ENCODE peak calls at places on chromosomes 11 and 22, in nine cellular contexts. O, N, B, G, S, L, V, T and F are unnamed samples.

GRCh38 chr11:75342231-75342918 is 9.1 kb downstream of the ARRB1 start:
- DNase-seq in O (no peak), N (no peak), B (no peak), G (no peak), S (no peak), L (no peak), V (no peak), T (no peak), F (no peak)

GRCh38 chr11:36249271-36249670 is 40.0 kb downstream of the COMMD9 start:
- DNase-seq in O (peak), N (no peak), B (no peak), G (peak), S (no peak), L (no peak), V (peak), T (peak), F (peak)

GRCh38 chr11:65418681-65419459 is 3.7 kb upstream of the NEAT1 start:
- DNase-seq in O (peak), N (peak), B (peak), G (peak), S (peak), L (peak), V (peak), T (peak), F (peak)

GRCh38 chr22:49344196-49344595 is 483.5 kb downstream of the BRD1 start:
- DNase-seq in O (no peak), N (no peak), B (no peak), G (no peak), S (no peak), L (no peak), V (no peak), T (no peak), F (no peak)

GRCh38 chr11:69052343-69053168 is 3.8 kb downstream of the TPCN2 start:
- DNase-seq in O (no peak), N (no peak), B (no peak), G (no peak), S (no peak), L (no peak), V (no peak), T (no peak), F (no peak)

GRCh38 chr11:45995342-45995734 is 72.9 kb downstream of the LARGE2 start:
- DNase-seq in O (no peak), N (no peak), B (no peak), G (no peak), S (no peak), L (no peak), V (no peak), T (no peak), F (no peak)

GRCh38 chr22:42939451-42939881 is 75.5 kb downstream of the PACSIN2 start:
- DNase-seq in O (peak), N (no peak), B (no peak), G (no peak), S (no peak), L (no peak), V (no peak), T (no peak), F (no peak)

GRCh38 chr11:1567052-1567720 is 4.9 kb downstream of the DUSP8 start:
- DNase-seq in O (no peak), N (no peak), B (no peak), G (no peak), S (no peak), L (no peak), V (no peak), T (no peak), F (no peak)

GRCh38 chr11:14584595-14584994 is 59.0 kb upstream of the PDE3B start:
- DNase-seq in O (no peak), N (no peak), B (no peak), G (no peak), S (no peak), L (no peak), V (no peak), T (no peak), F (no peak)

GRCh38 chr11:35103366-35104194 is 35.4 kb upstream of the CD44 start:
- DNase-seq in O (peak), N (no peak), B (no peak), G (peak), S (no peak), L (no peak), V (peak), T (no peak), F (peak)

GRCh38 chr11:68146704-68147474 is 25.7 kb upstream of the CHKA start:
- DNase-seq in O (peak), N (no peak), B (no peak), G (peak), S (peak), L (no peak), V (peak), T (no peak), F (no peak)

GRCh38 chr11:101180481-101180880 is 50.9 kb upstream of the PGR start:
- DNase-seq in O (no peak), N (no peak), B (no peak), G (no peak), S (no peak), L (no peak), V (no peak), T (no peak), F (peak)

DNA sequence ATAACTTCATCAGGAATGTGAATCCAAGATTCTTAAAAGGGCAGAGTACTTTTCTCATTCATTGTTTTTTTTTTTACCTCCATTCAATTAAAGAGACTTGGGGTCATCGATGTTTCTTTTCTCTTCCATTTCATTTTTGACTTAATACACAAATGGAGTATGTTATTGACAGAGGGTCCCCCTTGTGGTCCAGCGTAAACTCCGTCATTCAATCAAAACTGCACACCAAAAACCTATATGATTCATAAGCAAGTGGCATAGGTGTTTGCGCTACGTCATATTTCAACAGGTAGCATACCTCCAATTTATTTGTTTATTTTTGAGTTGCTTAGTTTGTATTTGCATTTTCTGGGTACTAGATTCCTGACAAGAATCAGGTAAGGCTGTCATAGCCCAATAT is 12.7 kb upstream of the FOLH1 start:
- DNase-seq in O (no peak), N (no peak), B (no peak), G (no peak), S (no peak), L (no peak), V (no peak), T (no peak), F (no peak)
- TF ChIP-seq CTCF in O (no peak), N (no peak), B (no peak), G (no peak), S (no peak), L (no peak), V (no peak), T (no peak), F (no peak)

GRCh38 chr22:30803679-30804078 is 109.0 kb downstream of the OSBP2 start:
- DNase-seq in O (no peak), N (no peak), B (no peak), G (no peak), S (no peak), L (no peak), V (no peak), T (no peak), F (peak)

GRCh38 chr22:30809086-30809485 is 114.4 kb downstream of the OSBP2 start:
- DNase-seq in O (peak), N (no peak), B (no peak), G (peak), S (no peak), L (no peak), V (peak), T (no peak), F (no peak)

GRCh38 chr22:30810105-30810504 is 115.4 kb downstream of the OSBP2 start:
- DNase-seq in O (no peak), N (no peak), B (no peak), G (no peak), S (no peak), L (no peak), V (no peak), T (no peak), F (no peak)

GRCh38 chr22:30804626-30805025 is 110.0 kb downstream of the OSBP2 start:
- DNase-seq in O (no peak), N (no peak), B (no peak), G (no peak), S (no peak), L (no peak), V (no peak), T (no peak), F (no peak)

DNA sequence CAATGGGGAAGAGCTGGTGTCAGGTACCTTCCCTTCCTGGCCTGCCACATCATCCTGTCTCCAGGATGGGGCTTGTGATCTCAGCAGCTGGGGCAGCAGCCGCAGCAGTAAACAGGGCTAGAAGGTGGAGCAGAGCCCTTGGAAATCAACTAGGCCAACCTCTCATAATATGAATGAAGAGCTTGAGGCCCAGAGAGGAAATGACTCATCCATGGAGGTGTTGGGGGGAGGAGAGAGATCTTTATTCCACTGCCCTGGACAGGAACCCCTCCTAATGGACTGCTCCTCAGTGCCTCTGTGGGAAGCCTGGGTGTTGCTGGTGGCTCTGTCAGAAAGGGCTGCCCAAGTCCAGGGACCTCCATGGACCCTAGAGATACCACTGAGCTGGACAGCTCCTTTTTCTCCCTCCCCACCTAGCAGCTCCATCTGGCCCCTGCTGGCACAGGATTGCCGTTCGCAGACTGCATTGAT is 111.8 kb downstream of the OSBP2 start:
- DNase-seq in O (peak), N (no peak), B (no peak), G (peak), S (no peak), L (no peak), V (peak), T (peak), F (no peak)
- H3K4me3 ChIP-seq in O (no peak), N (no peak), B (no peak), G (no peak), S (no peak), L (no peak), V (no peak), T (no peak), F (no peak)

DNA sequence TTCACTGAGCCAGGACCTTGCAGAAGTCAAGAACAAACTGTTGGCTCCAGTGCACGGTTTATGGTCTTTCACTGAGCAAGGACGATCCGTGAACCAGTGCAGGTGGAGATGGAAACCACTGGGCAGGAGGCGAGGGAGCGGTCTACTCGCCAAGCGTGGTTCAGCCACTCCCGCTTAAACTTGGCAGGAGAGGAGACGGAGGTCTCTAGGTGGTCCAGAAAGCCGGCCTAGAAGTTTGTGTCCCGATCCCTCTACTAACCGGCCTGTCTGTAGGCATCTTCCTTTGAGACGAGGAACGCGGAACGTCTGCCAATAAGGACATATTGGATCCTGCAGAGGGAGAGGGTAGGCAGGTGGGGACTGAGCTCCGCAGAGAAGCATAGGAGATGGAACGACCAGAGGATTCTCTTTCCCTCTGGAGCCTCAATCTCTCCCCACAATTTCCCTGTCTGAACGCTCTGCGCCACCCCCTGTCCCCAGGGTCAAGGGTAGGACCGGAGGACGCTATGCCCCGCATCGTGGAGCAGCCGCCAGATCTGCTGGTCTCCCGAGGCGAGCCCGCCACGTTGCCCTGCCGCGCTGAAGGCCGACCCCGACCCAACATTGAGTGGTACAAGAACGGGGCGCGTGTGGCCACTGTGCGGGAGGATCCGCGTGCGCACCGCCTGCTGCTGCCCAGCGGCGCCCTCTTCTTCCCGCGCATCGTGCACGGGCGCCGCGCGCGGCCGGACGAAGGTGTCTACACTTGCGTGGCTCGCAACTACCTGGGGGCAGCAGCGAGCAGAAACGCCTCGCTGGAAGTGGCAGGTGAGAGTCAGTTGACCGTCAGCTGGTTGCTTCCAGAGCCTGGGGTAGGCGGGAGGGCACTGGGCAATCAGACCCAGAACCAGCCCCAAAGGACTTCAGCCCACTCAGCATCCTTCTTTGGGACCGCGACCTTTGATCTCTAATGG is 3.4 kb downstream of the ROBO3 start:
- DNase-seq in O (no peak), N (no peak), B (no peak), G (no peak), S (no peak), L (no peak), V (no peak), T (no peak), F (no peak)
- TF ChIP-seq CTCF in O (peak), N (no peak), B (no peak), G (no peak), S (no peak), L (no peak), V (no peak), T (no peak), F (peak)

GRCh38 chr11:134125507-134125906 is 56.6 kb downstream of the JAM3 start:
- DNase-seq in O (no peak), N (no peak), B (no peak), G (peak), S (no peak), L (no peak), V (peak), T (no peak), F (no peak)
- H3K4me3 ChIP-seq in O (no peak), N (peak), B (peak), G (no peak), S (no peak), L (peak), V (peak), T (peak), F (no peak)

GRCh38 chr11:47269002-47269828 is 718 bp upstream of the MADD start:
- DNase-seq in O (peak), N (peak), B (peak), G (peak), S (peak), L (peak), V (peak), T (peak), F (no peak)

GRCh38 chr11:47268448-47269001 is 1.4 kb upstream of the MADD start:
- DNase-seq in O (no peak), N (no peak), B (no peak), G (no peak), S (no peak), L (no peak), V (no peak), T (no peak), F (no peak)

GRCh38 chr11:47270331-47271271 is 668 bp downstream of the MADD start:
- DNase-seq in O (peak), N (no peak), B (no peak), G (peak), S (no peak), L (no peak), V (peak), T (no peak), F (no peak)

GRCh38 chr11:47271328-47271727 is 1.4 kb downstream of the MADD start:
- DNase-seq in O (no peak), N (no peak), B (no peak), G (no peak), S (no peak), L (no peak), V (no peak), T (no peak), F (no peak)

GRCh38 chr11:47269829-47270305 is at the start of gene MADD:
- DNase-seq in O (peak), N (peak), B (peak), G (peak), S (peak), L (peak), V (peak), T (no peak), F (no peak)
- TF ChIP-seq CTCF in O (no peak), N (no peak), B (no peak), G (no peak), S (no peak), L (no peak), V (no peak), T (no peak), F (no peak)

GRCh38 chr22:32859743-32860142 is 58.2 kb downstream of the TIMP3 start:
- DNase-seq in O (peak), N (no peak), B (no peak), G (no peak), S (no peak), L (no peak), V (no peak), T (no peak), F (no peak)

GRCh38 chr22:32858957-32859356 is 57.5 kb downstream of the TIMP3 start:
- DNase-seq in O (no peak), N (no peak), B (no peak), G (no peak), S (no peak), L (no peak), V (no peak), T (no peak), F (no peak)

GRCh38 chr22:32861330-32861729 is 59.8 kb downstream of the TIMP3 start:
- DNase-seq in O (no peak), N (no peak), B (no peak), G (no peak), S (no peak), L (no peak), V (no peak), T (no peak), F (no peak)

GRCh38 chr22:32855023-32855756 is 53.7 kb downstream of the TIMP3 start:
- DNase-seq in O (no peak), N (no peak), B (no peak), G (no peak), S (no peak), L (no peak), V (no peak), T (no peak), F (no peak)

DNA sequence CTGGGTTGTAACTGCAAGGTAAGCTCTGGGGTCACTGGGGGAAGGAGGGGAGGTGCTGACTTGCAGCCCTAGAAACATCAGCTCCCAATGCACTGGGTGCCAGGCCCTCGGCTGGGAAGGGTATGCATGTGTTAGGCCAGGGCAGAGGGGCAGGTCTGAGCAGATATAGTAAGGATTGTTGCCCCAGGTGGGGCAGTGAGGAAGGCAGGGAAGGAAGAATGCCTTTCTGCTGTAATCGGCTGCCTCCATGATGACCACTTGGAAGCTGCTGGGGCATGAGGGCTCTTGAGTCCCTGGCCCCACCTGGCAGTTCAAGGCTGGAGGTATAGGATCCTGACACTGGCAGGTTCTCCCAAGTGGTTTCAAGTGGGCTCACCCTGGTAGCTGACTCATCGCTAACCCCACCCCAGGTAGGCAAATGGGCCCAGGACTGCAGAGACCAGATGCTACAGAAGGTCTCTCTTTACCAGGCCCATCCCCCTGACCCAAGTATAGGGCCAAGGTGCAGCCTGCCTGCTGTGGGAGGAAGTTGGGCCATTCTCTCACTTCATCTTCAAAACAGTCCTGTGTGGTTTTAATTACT is 56.7 kb downstream of the TIMP3 start:
- DNase-seq in O (peak), N (no peak), B (no peak), G (no peak), S (no peak), L (no peak), V (no peak), T (no peak), F (no peak)
- H3K4me3 ChIP-seq in O (no peak), N (no peak), B (no peak), G (no peak), S (no peak), L (no peak), V (no peak), T (no peak), F (no peak)